ENCODE peak calls at places on chromosomes 3 and 15, in four cellular contexts. One of them, this sample, is unnamed.

GRCh38 chr15:81336568-81336967 is 12.6 kb upstream of the STARD5 start:
- DNase-seq in left lung: no peak
- DNase-seq in Panc1: no peak
- DNase-seq in DND-41: peak; percentile 19
- DNase-seq in this sample: no peak

GRCh38 chr3:172218350-172219323 is 179.3 kb downstream of the FNDC3B start:
- DNase-seq in left lung: no peak
- DNase-seq in Panc1: no peak
- DNase-seq in DND-41: no peak
- DNase-seq in this sample: no peak

GRCh38 chr3:195609229-195609628 is 25.5 kb upstream of the APOD start:
- DNase-seq in left lung: no peak
- DNase-seq in Panc1: no peak
- DNase-seq in DND-41: no peak
- DNase-seq in this sample: peak; percentile 20

GRCh38 chr3:110895054-110895453 is 176.6 kb upstream of the NECTIN3 start:
- DNase-seq in left lung: no peak
- DNase-seq in Panc1: no peak
- DNase-seq in DND-41: no peak
- DNase-seq in this sample: no peak

GRCh38 chr3:196837819-196838420 is 29.8 kb upstream of the SENP5 start:
- DNase-seq in left lung: peak; percentile 64
- DNase-seq in Panc1: peak; percentile 58
- DNase-seq in DND-41: peak; percentile 64
- DNase-seq in this sample: peak; percentile 50

GRCh38 chr3:181919375-181919774 is 207.7 kb downstream of the SOX2 start:
- DNase-seq in left lung: no peak
- DNase-seq in Panc1: no peak
- DNase-seq in DND-41: no peak
- DNase-seq in this sample: no peak

GRCh38 chr15:92111756-92112155 is 258.2 kb downstream of the SLCO3A1 start:
- DNase-seq in left lung: no peak
- DNase-seq in Panc1: no peak
- DNase-seq in DND-41: no peak
- DNase-seq in this sample: no peak

GRCh38 chr15:73856458-73857192 is 16.7 kb upstream of the TBC1D21 start:
- DNase-seq in left lung: no peak
- DNase-seq in Panc1: no peak
- DNase-seq in DND-41: peak; percentile 11
- DNase-seq in this sample: no peak

GRCh38 chr3:12963869-12964712 is 109.1 kb downstream of the IQSEC1 start:
- DNase-seq in left lung: no peak
- DNase-seq in Panc1: no peak
- DNase-seq in DND-41: no peak
- DNase-seq in this sample: no peak

GRCh38 chr15:92104069-92104468 is 250.6 kb downstream of the SLCO3A1 start:
- DNase-seq in left lung: no peak
- DNase-seq in Panc1: no peak
- DNase-seq in DND-41: no peak
- DNase-seq in this sample: no peak

GRCh38 chr15:69388259-69388658 is 25.9 kb upstream of the KIF23 start:
- DNase-seq in left lung: no peak
- DNase-seq in Panc1: no peak
- DNase-seq in DND-41: no peak
- DNase-seq in this sample: no peak

GRCh38 chr3:113844622-113845222 is 6.1 kb downstream of the GRAMD1C start:
- DNase-seq in left lung: no peak
- DNase-seq in Panc1: no peak
- DNase-seq in DND-41: no peak
- DNase-seq in this sample: no peak

GRCh38 chr3:50336452-50337174 is 4.0 kb downstream of the RASSF1 start:
- DNase-seq in left lung: no peak
- DNase-seq in Panc1: no peak
- DNase-seq in DND-41: no peak
- DNase-seq in this sample: no peak

GRCh38 chr3:128922804-128923459 is 43.5 kb downstream of the ACAD9 start:
- DNase-seq in left lung: no peak
- DNase-seq in Panc1: no peak
- DNase-seq in DND-41: peak; percentile 76
- DNase-seq in this sample: no peak
- H3K9me3 ChIP-seq in left lung: no peaks in the 10 kb centered on the region
- H3K9me3 ChIP-seq in Panc1: peaks cover 29% of the 10 kb centered on the region
- H3K9me3 ChIP-seq in DND-41: peaks cover 28% of the 10 kb centered on the region
- H3K9me3 ChIP-seq in this sample: no peaks in the 10 kb centered on the region

GRCh38 chr15:43361313-43361903 is 9.4 kb downstream of the ZSCAN29 start:
- DNase-seq in left lung: no peak
- DNase-seq in Panc1: no peak
- DNase-seq in DND-41: no peak
- DNase-seq in this sample: no peak
- H3K9me3 ChIP-seq in left lung: peaks cover 13% of the 10 kb centered on the region
- H3K9me3 ChIP-seq in Panc1: peaks cover 76% of the 10 kb centered on the region
- H3K9me3 ChIP-seq in DND-41: peaks cover 19% of the 10 kb centered on the region
- H3K9me3 ChIP-seq in this sample: peaks cover 31% of the 10 kb centered on the region

DNA sequence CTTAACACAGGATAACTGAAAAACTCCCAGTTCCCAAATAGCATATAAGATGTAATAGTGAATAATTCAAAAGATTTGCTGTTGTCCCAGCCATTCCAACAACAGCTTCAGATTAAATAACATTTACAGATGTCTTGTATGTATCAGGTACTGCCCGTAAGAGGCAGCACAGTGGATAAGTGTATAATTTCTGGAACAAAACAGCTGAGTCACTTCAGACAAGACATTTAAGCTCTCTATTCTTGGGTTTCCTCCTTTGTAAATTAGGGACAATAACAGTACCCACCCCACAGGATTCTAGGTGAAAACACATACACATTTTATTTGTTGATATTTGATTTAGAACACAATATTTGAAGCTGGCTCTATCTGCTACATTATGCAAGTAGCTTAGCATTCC is 2.6 kb upstream of the WWTR1 start:
- DNase-seq in left lung: no peak
- DNase-seq in Panc1: no peak
- DNase-seq in DND-41: no peak
- DNase-seq in this sample: no peak
- H3K9me3 ChIP-seq in left lung: no peaks in the 10 kb centered on the region
- H3K9me3 ChIP-seq in Panc1: no peaks in the 10 kb centered on the region
- H3K9me3 ChIP-seq in DND-41: no peaks in the 10 kb centered on the region
- H3K9me3 ChIP-seq in this sample: no peaks in the 10 kb centered on the region

DNA sequence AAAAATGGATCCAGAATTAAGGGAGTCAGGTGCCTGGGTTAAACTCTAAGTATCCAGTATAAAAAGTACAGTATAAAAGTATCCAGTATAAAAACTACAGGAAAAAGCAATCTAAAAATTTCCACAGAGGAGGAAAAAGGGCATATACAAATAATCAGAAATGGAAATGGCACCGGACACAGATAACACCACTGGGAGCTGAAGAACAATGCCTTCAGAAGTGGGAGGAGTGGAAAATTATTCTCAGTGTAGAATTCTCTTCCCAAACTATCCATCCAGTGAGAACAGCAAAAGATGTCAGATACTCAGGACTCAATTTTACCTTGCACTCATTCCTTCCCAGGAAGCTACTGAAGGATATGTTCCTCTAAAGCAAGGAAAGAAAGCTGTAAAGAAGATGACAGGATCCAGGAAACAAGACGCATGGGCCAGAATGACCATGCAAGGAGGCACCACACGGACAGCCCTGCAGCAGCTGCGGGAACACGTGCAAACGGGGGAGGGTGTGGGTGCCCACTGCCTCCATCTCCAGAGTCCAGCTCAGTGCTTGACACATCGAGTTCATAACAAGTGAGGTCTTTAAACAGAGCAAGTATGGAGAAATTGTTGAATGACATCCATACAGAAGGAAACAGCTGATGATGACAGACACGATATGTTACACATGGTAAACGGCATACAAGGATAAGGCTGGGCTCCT is 68.5 kb downstream of the CHSY1 start:
- DNase-seq in left lung: no peak
- DNase-seq in Panc1: no peak
- DNase-seq in DND-41: no peak
- DNase-seq in this sample: no peak
- H3K9me3 ChIP-seq in left lung: no peaks in the 10 kb centered on the region
- H3K9me3 ChIP-seq in Panc1: no peaks in the 10 kb centered on the region
- H3K9me3 ChIP-seq in DND-41: no peaks in the 10 kb centered on the region
- H3K9me3 ChIP-seq in this sample: no peaks in the 10 kb centered on the region

DNA sequence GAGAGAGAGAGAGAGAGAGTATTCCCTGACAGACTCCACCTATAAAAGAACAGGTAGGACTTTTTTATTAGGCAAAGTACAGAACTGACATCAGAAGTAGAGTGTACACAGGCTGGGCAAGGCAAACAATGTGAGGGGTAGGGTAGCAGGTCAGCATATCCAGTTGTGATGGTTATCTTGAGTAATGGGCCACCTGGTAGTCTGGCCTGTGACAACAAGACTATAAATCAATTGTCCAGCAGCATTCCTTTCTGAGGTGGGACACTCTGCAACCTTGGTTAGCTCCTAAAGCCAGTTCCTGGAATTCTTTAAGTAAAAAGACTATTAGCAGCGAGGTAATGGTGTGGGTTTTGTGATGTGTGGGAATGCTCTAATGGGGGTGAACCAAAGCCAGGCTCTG is 14.9 kb upstream of the TMCC1 start:
- DNase-seq in left lung: no peak
- DNase-seq in Panc1: no peak
- DNase-seq in DND-41: no peak
- DNase-seq in this sample: no peak
- H3K9me3 ChIP-seq in left lung: no peaks in the 10 kb centered on the region
- H3K9me3 ChIP-seq in Panc1: peaks cover 30% of the 10 kb centered on the region
- H3K9me3 ChIP-seq in DND-41: peaks cover 34% of the 10 kb centered on the region
- H3K9me3 ChIP-seq in this sample: peaks cover 10% of the 10 kb centered on the region

GRCh38 chr3:43014990-43015389 is 35.9 kb downstream of the GASK1A start:
- DNase-seq in left lung: no peak
- DNase-seq in Panc1: no peak
- DNase-seq in DND-41: no peak
- DNase-seq in this sample: no peak
- H3K9me3 ChIP-seq in left lung: no peaks in the 10 kb centered on the region
- H3K9me3 ChIP-seq in Panc1: no peaks in the 10 kb centered on the region
- H3K9me3 ChIP-seq in DND-41: peaks cover 52% of the 10 kb centered on the region
- H3K9me3 ChIP-seq in this sample: peaks cover 12% of the 10 kb centered on the region

DNA sequence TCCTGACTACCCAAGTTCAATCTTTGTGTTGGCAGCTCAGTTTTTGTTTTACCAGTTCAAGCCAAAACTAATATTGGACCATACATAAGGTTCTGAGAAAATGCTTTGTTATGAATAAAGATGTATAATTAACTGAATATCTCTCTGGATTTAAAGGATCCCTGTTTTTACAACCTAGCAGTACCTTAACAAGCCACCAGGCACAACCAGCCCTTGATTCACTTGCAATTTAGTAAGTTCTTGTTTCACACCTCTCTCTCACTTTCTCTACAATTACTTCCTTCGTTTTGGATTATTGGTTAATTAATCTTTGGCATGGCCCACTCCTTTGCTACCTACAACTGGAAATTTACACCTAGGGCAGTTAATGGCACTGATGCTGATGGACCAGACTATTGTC is 531.9 kb downstream of the SQOR start:
- DNase-seq in left lung: no peak
- DNase-seq in Panc1: no peak
- DNase-seq in DND-41: no peak
- DNase-seq in this sample: no peak
- H3K9me3 ChIP-seq in left lung: no peaks in the 10 kb centered on the region
- H3K9me3 ChIP-seq in Panc1: no peaks in the 10 kb centered on the region
- H3K9me3 ChIP-seq in DND-41: no peaks in the 10 kb centered on the region
- H3K9me3 ChIP-seq in this sample: peaks cover 4% of the 10 kb centered on the region

GRCh38 chr15:90681056-90681455 is 36.1 kb upstream of the BLM start:
- DNase-seq in left lung: no peak
- DNase-seq in Panc1: no peak
- DNase-seq in DND-41: no peak
- DNase-seq in this sample: no peak

GRCh38 chr15:90679959-90680358 is 37.2 kb upstream of the BLM start:
- DNase-seq in left lung: no peak
- DNase-seq in Panc1: no peak
- DNase-seq in DND-41: no peak
- DNase-seq in this sample: no peak

GRCh38 chr15:90675464-90675863 is 41.7 kb upstream of the BLM start:
- DNase-seq in left lung: no peak
- DNase-seq in Panc1: no peak
- DNase-seq in DND-41: no peak
- DNase-seq in this sample: no peak

GRCh38 chr15:90680371-90680935 is 36.7 kb upstream of the BLM start:
- DNase-seq in left lung: no peak
- DNase-seq in Panc1: no peak
- DNase-seq in DND-41: no peak
- DNase-seq in this sample: no peak

GRCh38 chr15:90677807-90678790 is 39.0 kb upstream of the BLM start:
- DNase-seq in left lung: no peak
- DNase-seq in Panc1: no peak
- DNase-seq in DND-41: no peak
- DNase-seq in this sample: no peak
- H3K9me3 ChIP-seq in left lung: no peaks in the 10 kb centered on the region
- H3K9me3 ChIP-seq in Panc1: no peaks in the 10 kb centered on the region
- H3K9me3 ChIP-seq in DND-41: no peaks in the 10 kb centered on the region
- H3K9me3 ChIP-seq in this sample: no peaks in the 10 kb centered on the region

This sample was measured in T-helper 17 cell.